ENCODE peak calls at places on chromosomes 13 and 19, in seven cellular contexts. I is endodermal cell, H is lower leg skin, L is skeletal muscle cell, C is astrocyte of the cerebellum, V is mesenchymal stem cell, E is osteoblast. J is an unnamed sample.
A peak's percentile ranks its signal among the peaks of the same experiment; 100 is the strongest.

GRCh38 chr13:20442370-20442769 is 83.3 kb downstream of the CRYL1 start:
- DNase-seq in I (no peak), C (no peak), V (no peak), L (no peak), H (no peak), E (no peak), J (no peak)

GRCh38 chr19:35247526-35248309 is 1.1 kb upstream of the LSR start:
- DNase-seq in I (peak; percentile 98), H (peak; percentile 54), C (no peak), E (no peak), L (no peak), V (no peak), J (no peak)

GRCh38 chr13:94182185-94182761 is 297.2 kb downstream of the DCT start:
- DNase-seq in I (no peak), C (no peak), E (no peak), L (no peak), V (no peak), H (no peak), J (no peak)

GRCh38 chr13:98978280-98978679 is 416 bp upstream of the DOCK9 start:
- DNase-seq in L (peak; percentile 53), C (peak; percentile 95), V (peak; percentile 73), E (no peak), H (no peak), I (no peak), J (peak; percentile 59)

GRCh38 chr19:48443262-48443661 is 2.5 kb upstream of the GRWD1 start:
- DNase-seq in L (no peak), V (no peak), E (peak; percentile 93), C (no peak), H (no peak), I (peak; percentile 66), J (no peak)

GRCh38 chr13:77349365-77349764 is 22.5 kb upstream of the MYCBP2 start:
- DNase-seq in I (no peak), E (no peak), V (no peak), H (no peak), C (no peak), L (no peak), J (no peak)

GRCh38 chr19:40225440-40226305 is 816 bp downstream of the CCNP start:
- DNase-seq in H (no peak), V (no peak), C (no peak), E (peak; percentile 95), L (peak; percentile 12), I (no peak), J (no peak)

GRCh38 chr13:77919351-77920294 is 992 bp upstream of the EDNRB start:
- DNase-seq in E (peak; percentile 57), L (no peak), H (no peak), I (peak; percentile 81), C (no peak), V (peak; percentile 61), J (no peak)

GRCh38 chr19:35355851-35356460 is 2.3 kb upstream of the FFAR3 start:
- DNase-seq in H (no peak), V (peak; percentile 12), E (no peak), L (no peak), C (no peak), I (peak; percentile 49), J (no peak)

GRCh38 chr13:32622827-32623226 is 36.6 kb downstream of the PDS5B start:
- DNase-seq in C (no peak), H (no peak), I (no peak), E (no peak), V (no peak), L (no peak), J (no peak)

GRCh38 chr19:51128227-51128626 is 3.5 kb downstream of the SIGLEC9 start:
- DNase-seq in C (no peak), I (no peak), V (no peak), E (no peak), H (no peak), L (no peak), J (no peak)

GRCh38 chr13:46403851-46404731 is 17.0 kb upstream of the RUBCNL start:
- DNase-seq in L (no peak), V (peak; percentile 43), C (no peak), H (no peak), I (no peak), E (no peak), J (no peak)

GRCh38 chr13:31431722-31432137 is 232.0 kb downstream of the B3GLCT start:
- DNase-seq in H (peak; percentile 41), E (peak; percentile 76), I (peak; percentile 85), V (peak; percentile 34), C (peak; percentile 15), L (no peak), J (no peak)

GRCh38 chr19:11735375-11735774 is 3.4 kb downstream of the ZNF823 start:
- DNase-seq in L (no peak), C (no peak), I (no peak), E (no peak), V (no peak), H (peak; percentile 26), J (no peak)

GRCh38 chr19:3621689-3622088 is 4.9 kb downstream of the CACTIN start:
- DNase-seq in V (no peak), C (no peak), L (no peak), I (no peak), H (no peak), E (no peak), J (no peak)

GRCh38 chr13:99218545-99218944 is 17.9 kb downstream of the UBAC2 start:
- DNase-seq in V (no peak), H (no peak), E (no peak), I (no peak), C (no peak), L (no peak), J (no peak)

GRCh38 chr13:106182404-106182803 is 353.1 kb downstream of the EFNB2 start:
- DNase-seq in E (peak; percentile 68), C (peak; percentile 82), I (no peak), V (peak; percentile 90), L (peak; percentile 92), H (no peak), J (peak; percentile 78)

GRCh38 chr19:33134571-33135041 is 2.7 kb downstream of the WDR88 start:
- DNase-seq in H (no peak), E (peak; percentile 64), C (no peak), I (peak; percentile 80), L (no peak), V (no peak), J (no peak)

GRCh38 chr19:19997656-19998268 is 41.5 kb downstream of the ZNF682 start:
- DNase-seq in L (no peak), E (no peak), I (peak; percentile 89), V (no peak), C (no peak), H (no peak), J (no peak)

GRCh38 chr19:6683971-6684370 is 14.0 kb upstream of the TNFSF14 start:
- DNase-seq in E (no peak), C (no peak), L (no peak), V (no peak), H (no peak), I (no peak), J (no peak)

GRCh38 chr19:41935781-41936415 is 7.6 kb upstream of the ERFL start:
- DNase-seq in I (no peak), H (no peak), E (peak; percentile 94), C (no peak), V (no peak), L (no peak), J (no peak)

GRCh38 chr13:101140936-101141335 is 275.4 kb downstream of the NALCN start:
- DNase-seq in H (no peak), V (no peak), C (no peak), L (no peak), E (no peak), I (no peak), J (no peak)

GRCh38 chr19:42242512-42243409 is at the start of gene GSK3A:
- DNase-seq in I (peak; percentile 99), E (peak; percentile 99), L (peak; percentile 97), H (peak; percentile 99), C (peak; percentile 99), V (peak; percentile 100), J (peak; percentile 96)

GRCh38 chr13:76319921-76320320 is 566.3 kb downstream of the KCTD12 start:
- DNase-seq in I (no peak), E (no peak), C (no peak), L (no peak), H (no peak), V (no peak), J (no peak)

GRCh38 chr13:42369071-42369795 is 97.3 kb downstream of the AKAP11 start:
- DNase-seq in C (no peak), L (no peak), E (no peak), V (no peak), H (no peak), I (no peak), J (no peak)

GRCh38 chr13:34967851-34968562 is 25.9 kb downstream of the NBEA start:
- DNase-seq in L (no peak), H (no peak), E (no peak), C (no peak), V (no peak), I (no peak), J (no peak)

GRCh38 chr13:111114362-111115050 is 604 bp upstream of the ARHGEF7 start:
- DNase-seq in H (peak; percentile 40), V (peak; percentile 80), L (no peak), C (no peak), I (peak; percentile 81), E (no peak), J (no peak)

DNA sequence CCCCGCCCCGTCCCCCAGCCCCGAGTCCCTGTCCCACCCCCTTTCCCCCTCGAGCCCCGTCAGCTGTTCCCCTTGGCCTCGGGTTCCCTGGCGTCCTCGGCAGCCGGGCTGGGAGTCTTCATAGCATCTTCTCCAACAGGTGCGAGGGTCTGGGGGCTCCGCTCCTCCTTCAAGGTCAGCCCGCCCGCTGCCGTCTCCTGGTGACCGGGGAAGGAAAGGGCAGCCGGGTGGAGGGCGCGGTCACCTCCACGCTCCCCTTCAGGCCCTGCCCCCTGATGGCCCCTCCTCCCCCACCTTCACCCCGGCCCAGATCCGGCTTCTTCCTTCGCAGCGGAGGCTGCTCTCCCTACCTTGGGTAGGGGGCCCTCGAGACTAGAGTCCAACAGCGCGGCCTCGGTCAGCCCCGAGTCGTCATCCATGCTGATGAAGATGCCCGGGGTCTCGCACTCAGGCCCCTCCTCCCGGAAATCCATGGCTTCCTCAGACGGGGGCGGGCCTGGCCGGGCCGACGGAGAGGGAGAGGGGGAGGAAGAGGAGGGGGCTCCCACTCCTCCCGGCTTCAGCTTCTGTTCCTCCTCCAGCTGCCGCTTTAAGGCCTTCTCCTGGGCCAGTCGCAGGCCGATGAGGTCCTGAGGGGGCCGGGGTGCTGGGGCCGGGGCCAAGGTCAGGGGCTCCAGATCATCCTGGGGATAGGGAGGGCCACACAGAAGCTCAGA is 551 bp upstream of the RSPH6A start:
- DNase-seq in H (no peak), E (peak; percentile 54), V (peak; percentile 25), I (peak; percentile 95), L (no peak), C (no peak), J (no peak)
- H3K4me3 ChIP-seq in H (no peak overlapping the region), E (no peak overlapping the region), V (no peak overlapping the region), I (peak overlapping the region; percentile 84), L (peak overlapping the region; percentile 9), C (no peak overlapping the region), J (no peak overlapping the region)

GRCh38 chr19:21463449-21464105 is 41.8 kb upstream of the ZNF429 start:
- DNase-seq in I (peak; percentile 97), H (no peak), E (peak; percentile 39), C (no peak), L (no peak), V (no peak), J (no peak)
- H3K4me3 ChIP-seq in I (peak overlapping the region; percentile 87), H (no peak overlapping the region), E (peak overlapping the region; percentile 58), C (peak overlapping the region; percentile 36), L (no peak overlapping the region), V (no peak overlapping the region), J (no peak overlapping the region)

GRCh38 chr19:14476663-14477401 is 1.7 kb upstream of the PTGER1 start:
- DNase-seq in E (peak; percentile 99), I (peak; percentile 78), H (peak; percentile 50), C (peak; percentile 37), L (peak; percentile 54), V (peak; percentile 68), J (no peak)
- H3K4me3 ChIP-seq in E (no peak overlapping the region), I (no peak overlapping the region), H (no peak overlapping the region), C (no peak overlapping the region), L (no peak overlapping the region), V (no peak overlapping the region), J (no peak overlapping the region)

GRCh38 chr13:27791146-27791900 is 960 bp upstream of the GSX1 start:
- DNase-seq in E (no peak), H (no peak), L (no peak), V (no peak), I (no peak), C (no peak), J (no peak)
- H3K4me3 ChIP-seq in E (peak overlapping the region; percentile 45), H (no peak overlapping the region), L (peak overlapping the region; percentile 7), V (peak overlapping the region; percentile 59), I (no peak overlapping the region), C (peak overlapping the region; percentile 10), J (peak overlapping the region; percentile 29)